ENCODE peak calls at places on chromosome 11, in eight cellular contexts. D is adrenal gland, R is transverse colon, W is right atrium auricular region, E is GM23248, V is body of pancreas, N is PC-9, P is Panc1. H is an unnamed sample.

GRCh38 chr11:9740202-9740881 is 76.5 kb downstream of the SWAP70 start:
- DNase-seq in D (no peak), R (peak; percentile 29), W (no peak), E (no peak), V (no peak), N (no peak), P (no peak), H (no peak)

GRCh38 chr11:75782540-75783263 is 14.1 kb downstream of the DGAT2 start:
- DNase-seq in D (no peak), R (no peak), W (no peak), E (no peak), V (no peak), N (peak; percentile 76), P (no peak), H (no peak)

GRCh38 chr11:10301656-10302293 is 3.1 kb upstream of the ADM start:
- DNase-seq in D (no peak), R (no peak), W (no peak), E (peak; percentile 81), V (no peak), N (peak; percentile 70), P (no peak), H (peak; percentile 77)

GRCh38 chr11:5992604-5993251 is 5.9 kb upstream of the OR52L1 start:
- DNase-seq in D (peak; percentile 10), R (no peak), W (no peak), E (peak; percentile 58), V (peak; percentile 20), N (no peak), P (no peak), H (no peak)

GRCh38 chr11:67302571-67303131 is 679 bp upstream of the SSH3 start:
- DNase-seq in D (no peak), R (peak; percentile 69), W (no peak), E (peak; percentile 37), V (peak; percentile 65), N (peak; percentile 79), P (no peak), H (no peak)

GRCh38 chr11:77448269-77448668 is 25.6 kb downstream of the PAK1 start:
- DNase-seq in D (no peak), R (no peak), W (no peak), E (no peak), V (no peak), N (no peak), P (no peak), H (no peak)

GRCh38 chr11:119585038-119585666 is 143.8 kb downstream of the NECTIN1 start:
- DNase-seq in D (no peak), R (peak; percentile 10), W (no peak), E (peak; percentile 10), V (peak; percentile 50), N (peak; percentile 70), P (no peak), H (peak; percentile 21)

GRCh38 chr11:77633856-77634425 is 3.7 kb downstream of the CLNS1A start:
- DNase-seq in D (peak; percentile 51), R (no peak), W (no peak), E (no peak), V (peak; percentile 39), N (no peak), P (no peak), H (no peak)

GRCh38 chr11:45155058-45155551 is 8.7 kb downstream of the PRDM11 start:
- DNase-seq in D (peak; percentile 26), R (no peak), W (peak; percentile 61), E (peak; percentile 27), V (no peak), N (no peak), P (no peak), H (no peak)

GRCh38 chr11:85815186-85815911 is 4.4 kb upstream of the SYTL2 start:
- DNase-seq in D (no peak), R (no peak), W (no peak), E (peak; percentile 72), V (no peak), N (no peak), P (no peak), H (peak; percentile 51)

GRCh38 chr11:120147094-120147949 is 9.4 kb upstream of the TRIM29 start:
- DNase-seq in D (no peak), R (no peak), W (peak; percentile 53), E (no peak), V (no peak), N (no peak), P (no peak), H (no peak)

GRCh38 chr11:132312161-132312560 is 941.7 kb downstream of the NTM start:
- DNase-seq in D (no peak), R (no peak), W (no peak), E (peak; percentile 60), V (no peak), N (no peak), P (no peak), H (peak; percentile 73)

GRCh38 chr11:10625982-10626311 is 57.5 kb upstream of the LYVE1 start:
- DNase-seq in D (peak; percentile 69), R (no peak), W (no peak), E (no peak), V (no peak), N (no peak), P (no peak), H (no peak)

GRCh38 chr11:7077101-7077500 is 11.7 kb upstream of the RBMXL2 start:
- DNase-seq in D (no peak), R (no peak), W (no peak), E (peak; percentile 26), V (no peak), N (no peak), P (no peak), H (no peak)

GRCh38 chr11:46009647-46010046 is 87.2 kb downstream of the LARGE2 start:
- DNase-seq in D (no peak), R (no peak), W (no peak), E (peak; percentile 65), V (no peak), N (no peak), P (no peak), H (peak; percentile 3)

GRCh38 chr11:66889974-66890373 is 33.1 kb downstream of the LRFN4 start:
- DNase-seq in D (no peak), R (no peak), W (no peak), E (no peak), V (no peak), N (peak; percentile 52), P (no peak), H (no peak)

GRCh38 chr11:8766043-8766992 is 83.7 kb downstream of the RPL27A start:
- DNase-seq in D (peak; percentile 44), R (no peak), W (no peak), E (peak; percentile 85), V (no peak), N (no peak), P (no peak), H (no peak)

GRCh38 chr11:118076754-118077281 is at the start of gene TMPRSS4:
- DNase-seq in D (no peak), R (peak; percentile 91), W (no peak), E (no peak), V (peak; percentile 71), N (peak; percentile 99), P (no peak), H (peak; percentile 69)
- H3K4me1 ChIP-seq in D (no peaks in the 10 kb centered on the region), R (peaks cover 11% of the 10 kb centered on the region), W (no peaks in the 10 kb centered on the region), E (no peaks in the 10 kb centered on the region), V (peaks cover 9% of the 10 kb centered on the region), N (peaks cover 41% of the 10 kb centered on the region), P (no peaks in the 10 kb centered on the region), H (peaks cover 20% of the 10 kb centered on the region)

GRCh38 chr11:71437879-71438278 is 10.3 kb downstream of the DHCR7 start:
- DNase-seq in D (peak; percentile 42), R (no peak), W (no peak), E (no peak), V (no peak), N (no peak), P (no peak), H (no peak)
- H3K27me3 ChIP-seq in D (no peaks in the 10 kb centered on the region), R (no peaks in the 10 kb centered on the region), W (no peaks in the 10 kb centered on the region), E (no peaks in the 10 kb centered on the region), V (no peaks in the 10 kb centered on the region), N (no peaks in the 10 kb centered on the region), P (no peaks in the 10 kb centered on the region), H (no peaks in the 10 kb centered on the region)

GRCh38 chr11:1561955-1562354 is 10.1 kb downstream of the DUSP8 start:
- DNase-seq in D (no peak), R (no peak), W (no peak), E (no peak), V (no peak), N (no peak), P (no peak), H (no peak)
- H3K4me1 ChIP-seq in D (peaks cover 33% of the 10 kb centered on the region), R (peaks cover 54% of the 10 kb centered on the region), W (peaks cover 54% of the 10 kb centered on the region), E (peaks cover 13% of the 10 kb centered on the region), V (peaks cover 71% of the 10 kb centered on the region), N (peaks cover 22% of the 10 kb centered on the region), P (peaks cover 17% of the 10 kb centered on the region), H (peaks cover 4% of the 10 kb centered on the region)

GRCh38 chr11:69008774-69009440 is 4.1 kb downstream of the MRGPRF start:
- DNase-seq in D (peak; percentile 29), R (peak; percentile 82), W (peak; percentile 96), E (peak; percentile 100), V (peak; percentile 70), N (peak; percentile 93), P (no peak), H (peak; percentile 93)

GRCh38 chr11:69005631-69006368 is 7.2 kb downstream of the MRGPRF start:
- DNase-seq in D (no peak), R (no peak), W (no peak), E (no peak), V (no peak), N (no peak), P (no peak), H (no peak)

GRCh38 chr11:69005183-69005630 is 7.8 kb downstream of the MRGPRF start:
- DNase-seq in D (no peak), R (no peak), W (no peak), E (no peak), V (no peak), N (no peak), P (no peak), H (no peak)

GRCh38 chr11:69007978-69008381 is 5.1 kb downstream of the MRGPRF start:
- DNase-seq in D (no peak), R (no peak), W (no peak), E (no peak), V (peak; percentile 38), N (no peak), P (no peak), H (no peak)

DNA sequence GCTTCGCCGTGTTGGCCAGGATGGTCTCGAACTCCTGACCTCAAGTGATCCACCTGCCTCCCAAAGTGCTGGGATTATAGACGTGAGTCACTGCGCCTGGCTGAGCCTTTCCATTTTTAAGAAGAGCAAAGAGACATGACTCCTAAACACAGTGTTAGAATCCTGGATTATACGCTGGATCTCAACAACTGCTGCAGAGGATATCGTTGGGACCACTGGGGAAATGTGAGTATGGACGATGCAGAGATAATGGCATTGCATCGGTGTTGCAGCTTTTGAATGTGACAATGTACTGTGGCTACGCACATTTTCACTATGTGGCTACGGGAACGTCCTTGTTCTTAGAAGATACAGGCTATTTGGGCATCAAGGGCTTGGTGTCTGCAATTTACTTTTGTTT is 6.2 kb downstream of the MRGPRF start:
- DNase-seq in D (no peak), R (no peak), W (no peak), E (no peak), V (no peak), N (no peak), P (no peak), H (no peak)
- H3K27me3 ChIP-seq in D (peaks cover 15% of the 10 kb centered on the region), R (peaks cover 17% of the 10 kb centered on the region), W (no peaks in the 10 kb centered on the region), E (no peaks in the 10 kb centered on the region), V (no peaks in the 10 kb centered on the region), N (peaks cover 21% of the 10 kb centered on the region), P (no peaks in the 10 kb centered on the region), H (peaks cover under 1% of the 10 kb centered on the region)

DNA sequence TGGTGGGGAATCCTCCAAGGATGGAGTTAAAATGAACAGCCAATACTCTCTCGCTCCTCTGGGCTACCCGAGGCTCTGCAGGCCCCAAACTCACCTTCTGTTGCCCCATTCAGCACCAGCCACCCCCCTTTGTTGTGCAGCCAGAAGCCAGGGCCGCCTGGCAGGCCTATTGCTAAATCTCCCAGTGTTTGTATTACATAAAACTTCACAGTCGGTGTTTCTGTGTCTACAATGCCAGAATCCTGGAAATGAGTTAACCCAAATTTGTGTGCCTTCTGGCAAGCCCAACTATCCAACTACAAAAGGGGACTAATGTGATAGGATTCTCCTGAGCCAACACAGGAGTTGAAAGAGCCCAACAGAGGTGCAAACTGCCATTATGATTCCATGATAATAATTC is 9.3 kb downstream of the KCNJ5 start:
- DNase-seq in D (peak; percentile 69), R (no peak), W (no peak), E (no peak), V (peak; percentile 55), N (no peak), P (no peak), H (no peak)
- H3K4me1 ChIP-seq in D (peaks cover 99% of the 10 kb centered on the region), R (peaks cover 8% of the 10 kb centered on the region), W (peaks cover 43% of the 10 kb centered on the region), E (peaks cover 35% of the 10 kb centered on the region), V (peaks cover 81% of the 10 kb centered on the region), N (no peaks in the 10 kb centered on the region), P (peaks cover 12% of the 10 kb centered on the region), H (peaks cover 25% of the 10 kb centered on the region)